ENCODE peak calls at places on chromosome 11, in ten cellular contexts. One of them, this sample, is unnamed.

GRCh38 chr11:35549787-35550186 is 24.4 kb upstream of the PAMR1 start:
- DNase-seq in PC-3: peak
- DNase-seq in EL: peak
- DNase-seq in nucleus accumbens: no peak
- DNase-seq in anterior cingulate cortex: no peak
- DNase-seq in NCI-H748 treated with DMSO at 0.1 percent for 48 hours: no peak
- DNase-seq in brain microvascular endothelial cell: peak
- DNase-seq in fibroblast of mammary gland: peak
- DNase-seq in fibroblast of lung: peak
- DNase-seq in caudate nucleus: no peak
- DNase-seq in this sample: no peak

GRCh38 chr11:102177974-102178631 is 67.9 kb downstream of the YAP1 start:
- DNase-seq in NCI-H748 treated with DMSO at 0.1 percent for 48 hours: no peak
- DNase-seq in PC-3: peak
- DNase-seq in fibroblast of mammary gland: peak
- DNase-seq in nucleus accumbens: no peak
- DNase-seq in EL: peak
- DNase-seq in brain microvascular endothelial cell: peak
- DNase-seq in caudate nucleus: no peak
- DNase-seq in anterior cingulate cortex: no peak
- DNase-seq in fibroblast of lung: peak
- DNase-seq in this sample: peak

GRCh38 chr11:69497221-69497787 is 15.8 kb downstream of the LINC01488 start:
- DNase-seq in fibroblast of mammary gland: peak
- DNase-seq in nucleus accumbens: no peak
- DNase-seq in EL: peak
- DNase-seq in fibroblast of lung: peak
- DNase-seq in PC-3: peak
- DNase-seq in brain microvascular endothelial cell: peak
- DNase-seq in anterior cingulate cortex: no peak
- DNase-seq in NCI-H748 treated with DMSO at 0.1 percent for 48 hours: no peak
- DNase-seq in caudate nucleus: no peak
- DNase-seq in this sample: peak

GRCh38 chr11:126233391-126233790 is 21.8 kb downstream of the FAM118B start:
- DNase-seq in fibroblast of lung: peak
- DNase-seq in anterior cingulate cortex: no peak
- DNase-seq in caudate nucleus: no peak
- DNase-seq in NCI-H748 treated with DMSO at 0.1 percent for 48 hours: no peak
- DNase-seq in brain microvascular endothelial cell: peak
- DNase-seq in PC-3: peak
- DNase-seq in EL: no peak
- DNase-seq in fibroblast of mammary gland: peak
- DNase-seq in nucleus accumbens: no peak
- DNase-seq in this sample: no peak

GRCh38 chr11:46738887-46739286 is 19.9 kb downstream of the F2 start:
- DNase-seq in nucleus accumbens: no peak
- DNase-seq in fibroblast of lung: no peak
- DNase-seq in anterior cingulate cortex: no peak
- DNase-seq in fibroblast of mammary gland: no peak
- DNase-seq in EL: no peak
- DNase-seq in brain microvascular endothelial cell: no peak
- DNase-seq in PC-3: no peak
- DNase-seq in caudate nucleus: no peak
- DNase-seq in NCI-H748 treated with DMSO at 0.1 percent for 48 hours: no peak
- DNase-seq in this sample: no peak

GRCh38 chr11:118895093-118896039 is 11.7 kb downstream of the CXCR5 start:
- DNase-seq in fibroblast of mammary gland: no peak
- DNase-seq in anterior cingulate cortex: no peak
- DNase-seq in nucleus accumbens: no peak
- DNase-seq in NCI-H748 treated with DMSO at 0.1 percent for 48 hours: no peak
- DNase-seq in PC-3: no peak
- DNase-seq in brain microvascular endothelial cell: no peak
- DNase-seq in fibroblast of lung: no peak
- DNase-seq in caudate nucleus: no peak
- DNase-seq in EL: no peak
- DNase-seq in this sample: no peak

GRCh38 chr11:64763804-64764611 is 4.2 kb upstream of the PYGM start:
- DNase-seq in caudate nucleus: no peak
- DNase-seq in fibroblast of mammary gland: no peak
- DNase-seq in EL: no peak
- DNase-seq in anterior cingulate cortex: no peak
- DNase-seq in NCI-H748 treated with DMSO at 0.1 percent for 48 hours: no peak
- DNase-seq in brain microvascular endothelial cell: no peak
- DNase-seq in PC-3: no peak
- DNase-seq in nucleus accumbens: no peak
- DNase-seq in fibroblast of lung: no peak
- DNase-seq in this sample: no peak

GRCh38 chr11:18384157-18384641 is 10.2 kb upstream of the LDHA start:
- DNase-seq in anterior cingulate cortex: no peak
- DNase-seq in fibroblast of lung: peak
- DNase-seq in NCI-H748 treated with DMSO at 0.1 percent for 48 hours: no peak
- DNase-seq in brain microvascular endothelial cell: peak
- DNase-seq in EL: peak
- DNase-seq in caudate nucleus: no peak
- DNase-seq in PC-3: peak
- DNase-seq in nucleus accumbens: no peak
- DNase-seq in fibroblast of mammary gland: peak
- DNase-seq in this sample: no peak

GRCh38 chr11:22478169-22478568 is 140.0 kb downstream of the SLC17A6 start:
- DNase-seq in fibroblast of mammary gland: no peak
- DNase-seq in caudate nucleus: no peak
- DNase-seq in brain microvascular endothelial cell: no peak
- DNase-seq in PC-3: no peak
- DNase-seq in anterior cingulate cortex: no peak
- DNase-seq in EL: no peak
- DNase-seq in NCI-H748 treated with DMSO at 0.1 percent for 48 hours: no peak
- DNase-seq in nucleus accumbens: no peak
- DNase-seq in fibroblast of lung: no peak
- DNase-seq in this sample: no peak

This sample was measured in putamen.